ENCODE peak calls at places on chromosome 10, in five cellular contexts. J, Q, R, U and I are unnamed samples.
A peak's percentile ranks its signal among the peaks of the same experiment; 100 is the strongest.

GRCh38 chr10:32349968-32350738 is 3.2 kb upstream of the EPC1 start:
- DNase-seq in R (no peak), J (no peak), Q (no peak), U (no peak), I (no peak)

GRCh38 chr10:77392851-77393250 is 244.8 kb downstream of the KCNMA1 start:
- DNase-seq in J (no peak), Q (peak; percentile 25), U (no peak), R (peak; percentile 36), I (no peak)

GRCh38 chr10:70838270-70838669 is 22.5 kb downstream of the SGPL1 start:
- DNase-seq in Q (no peak), J (no peak), U (no peak), R (no peak), I (no peak)

GRCh38 chr10:78912361-78913218 is 156.2 kb upstream of the ZMIZ1 start:
- DNase-seq in J (no peak), Q (no peak), R (no peak), U (no peak), I (no peak)

GRCh38 chr10:103660364-103661197 is 167.1 kb downstream of the NEURL1 start:
- DNase-seq in R (peak; percentile 53), Q (no peak), U (no peak), J (no peak), I (no peak)

GRCh38 chr10:46544989-46545791 is 11.3 kb downstream of the GPRIN2 start:
- DNase-seq in Q (no peak), J (no peak), R (peak; percentile 9), U (peak; percentile 32), I (peak; percentile 82)

GRCh38 chr10:10777723-10778122 is 239.9 kb upstream of the CELF2 start:
- DNase-seq in J (no peak), U (peak; percentile 25), Q (no peak), R (no peak), I (no peak)

GRCh38 chr10:73650537-73651331 is 5.1 kb downstream of the SYNPO2L start:
- DNase-seq in U (no peak), R (peak; percentile 61), Q (no peak), J (no peak), I (no peak)

GRCh38 chr10:121668336-121669009 is 70.2 kb upstream of the FGFR2 start:
- DNase-seq in U (no peak), J (peak; percentile 18), Q (no peak), R (peak; percentile 71), I (no peak)

GRCh38 chr10:114245128-114245791 is 6.2 kb downstream of the VWA2 start:
- DNase-seq in U (no peak), J (no peak), R (no peak), Q (no peak), I (no peak)

GRCh38 chr10:76086571-76087260 is 655.3 kb downstream of the LRMDA start:
- DNase-seq in J (no peak), R (no peak), Q (peak; percentile 13), U (no peak), I (no peak)

GRCh38 chr10:79380125-79380917 is 33.1 kb downstream of the PPIF start:
- DNase-seq in J (no peak), R (peak; percentile 73), Q (no peak), U (no peak), I (peak; percentile 72)

GRCh38 chr10:132185601-132186487 is 904 bp upstream of the DPYSL4 start:
- DNase-seq in Q (peak; percentile 18), J (no peak), U (no peak), R (no peak), I (no peak)

GRCh38 chr10:30384791-30385201 is 35.7 kb upstream of the MTPAP start:
- DNase-seq in U (no peak), R (no peak), J (peak; percentile 20), Q (no peak), I (no peak)

GRCh38 chr10:121900443-121901174 is 27.2 kb downstream of the ATE1 start:
- DNase-seq in Q (peak; percentile 42), J (peak; percentile 16), U (peak; percentile 48), R (no peak), I (no peak)

GRCh38 chr10:119206603-119207366 is 586 bp upstream of the GRK5 start:
- DNase-seq in U (no peak), J (peak; percentile 77), Q (no peak), R (peak; percentile 84), I (peak; percentile 73)

GRCh38 chr10:68989317-68989990 is 851 bp downstream of the KIFBP start:
- DNase-seq in J (peak; percentile 16), U (no peak), R (no peak), Q (no peak), I (no peak)

GRCh38 chr10:12826800-12827372 is 174.6 kb downstream of the CCDC3 start:
- DNase-seq in R (no peak), U (no peak), Q (no peak), J (no peak), I (no peak)

GRCh38 chr10:123306290-123306689 is 152.1 kb downstream of the BUB3 start:
- DNase-seq in J (no peak), U (no peak), R (no peak), Q (no peak), I (no peak)

GRCh38 chr10:5234106-5234877 is 37.7 kb downstream of the AKR1C4 start:
- DNase-seq in J (no peak), U (peak; percentile 4), R (peak; percentile 27), Q (no peak), I (no peak)

GRCh38 chr10:22986771-22987542 is 59.1 kb downstream of the ARMC3 start:
- DNase-seq in J (no peak), R (no peak), Q (peak; percentile 28), U (peak; percentile 33), I (no peak)

GRCh38 chr10:28503114-28503513 is 29.8 kb upstream of the WAC start:
- DNase-seq in Q (no peak), R (no peak), J (no peak), U (no peak), I (no peak)

GRCh38 chr10:22911067-22911466 is 16.8 kb upstream of the ARMC3 start:
- DNase-seq in J (no peak), U (no peak), R (no peak), Q (no peak), I (no peak)

GRCh38 chr10:130200156-130201042 is 64.2 kb downstream of the GLRX3 start:
- DNase-seq in R (no peak), U (no peak), J (no peak), Q (no peak), I (no peak)